ENCODE peak calls at places on chromosomes 4 and X, in four cellular contexts. R is CD4-positive, alpha-beta T cell; N is SK-N-DZ; F is stimulated activated CD4-positive, alpha-beta T cell treated with anti-CD3 and anti-CD28 coated beads, Interleukin-4, amount 100 ng/mL, for 1 hour. K is an unnamed sample.

GRCh38 chr4:139528377-139529005 is 27.5 kb downstream of the SETD7 start:
- DNase-seq in R (no peak), N (no peak), F (no peak), K (no peak)

GRCh38 chrX:2707334-2707760 is 16.3 kb downstream of the CD99 start:
- DNase-seq in R (peak), N (no peak), F (peak), K (no peak)

GRCh38 chrX:75076429-75076828 is 79.7 kb downstream of the ABCB7 start:
- DNase-seq in N (no peak), R (no peak), F (no peak), K (no peak)

GRCh38 chr4:176409627-176410026 is 89.9 kb downstream of the SPCS3 start:
- DNase-seq in F (no peak), N (no peak), R (no peak), K (no peak)

GRCh38 chr4:56302775-56303174 is 84.5 kb downstream of the AASDH start:
- DNase-seq in N (no peak), F (no peak), R (no peak), K (no peak)

GRCh38 chr4:109418588-109418987 is 15.0 kb upstream of the SEC24B start:
- DNase-seq in F (no peak), R (no peak), N (no peak), K (no peak)

GRCh38 chrX:124001581-124001980 is 40.1 kb downstream of the STAG2 start:
- DNase-seq in N (no peak), R (no peak), F (no peak), K (no peak)

GRCh38 chr4:73021634-73022033 is 47.9 kb downstream of the COX18 start:
- DNase-seq in N (peak), F (no peak), R (no peak), K (no peak)

GRCh38 chrX:78102100-78102499 is 1.9 kb upstream of the PGK1 start:
- DNase-seq in R (no peak), F (no peak), N (no peak), K (no peak)

GRCh38 chr4:85086721-85087120 is 120.2 kb upstream of the WDFY3 start:
- DNase-seq in R (no peak), F (no peak), N (no peak), K (no peak)

GRCh38 chr4:101183658-101184373 is 163.5 kb downstream of the PPP3CA start:
- DNase-seq in F (no peak), N (no peak), R (no peak), K (no peak)

GRCh38 chr4:124061413-124061812 is 651.1 kb downstream of the ANKRD50 start:
- DNase-seq in R (no peak), N (no peak), F (no peak), K (no peak)

GRCh38 chr4:6012200-6012599 is 6.0 kb downstream of the C4orf50 start:
- DNase-seq in F (no peak), R (no peak), N (no peak), K (no peak)

GRCh38 chr4:104487105-104487504 is 7.6 kb downstream of the CXXC4 start:
- DNase-seq in F (no peak), R (no peak), N (peak), K (no peak)